ENCODE peak calls at places on chromosome 2, in six cellular contexts. Z, D, N, U, J and R are unnamed samples.

GRCh38 chr2:223114917-223115316 is 62.9 kb downstream of the KCNE4 start:
- DNase-seq in N (no peak), J (no peak), Z (no peak), U (no peak), D (no peak), R (no peak)

GRCh38 chr2:236968101-236968886 is 117.4 kb upstream of the COPS8 start:
- DNase-seq in D (peak; percentile 50), Z (no peak), J (no peak), N (no peak), U (peak; percentile 74), R (no peak)

GRCh38 chr2:13522917-13523821 is 806.4 kb downstream of the TRIB2 start:
- DNase-seq in D (no peak), Z (peak; percentile 89), J (peak; percentile 66), N (no peak), U (no peak), R (no peak)

GRCh38 chr2:101983486-101983885 is 8.3 kb upstream of the IL1R2 start:
- DNase-seq in N (no peak), U (no peak), D (no peak), J (no peak), Z (peak; percentile 82), R (no peak)

GRCh38 chr2:150127995-150128394 is 359.5 kb downstream of the RND3 start:
- DNase-seq in U (no peak), N (peak; percentile 57), D (no peak), J (no peak), Z (peak; percentile 60), R (no peak)

GRCh38 chr2:13480057-13480456 is 763.3 kb downstream of the TRIB2 start:
- DNase-seq in J (no peak), Z (no peak), D (no peak), U (no peak), N (no peak), R (no peak)

GRCh38 chr2:236663671-236664101 is 94.1 kb downstream of the ACKR3 start:
- DNase-seq in J (no peak), Z (peak; percentile 18), D (no peak), N (peak; percentile 66), U (no peak), R (peak; percentile 83)

GRCh38 chr2:46458763-46459505 is 20.4 kb upstream of the TMEM247 start:
- DNase-seq in D (no peak), J (no peak), U (no peak), Z (no peak), N (no peak), R (no peak)

GRCh38 chr2:73082523-73083410 is 11.3 kb upstream of the SFXN5 start:
- DNase-seq in N (no peak), J (no peak), D (no peak), Z (no peak), U (no peak), R (no peak)

GRCh38 chr2:4354164-4354563 is 650.8 kb downstream of the DCDC2C start:
- DNase-seq in N (no peak), Z (peak; percentile 5), J (no peak), D (no peak), U (no peak), R (no peak)

GRCh38 chr2:235247001-235247400 is 246.8 kb upstream of the AGAP1 start:
- DNase-seq in N (no peak), U (no peak), Z (no peak), D (no peak), J (no peak), R (no peak)